ENCODE peak calls at places on chromosomes 6 and 20, in six cellular contexts. One of them, this sample, is unnamed.

GRCh38 chr20:404088-404487 is 4.0 kb upstream of the RBCK1 start:
- DNase-seq in HT-29: no peak
- DNase-seq in psoas muscle: no peak
- DNase-seq in Calu3: no peak
- DNase-seq in GM12865: no peak
- DNase-seq in HepG2: no peak
- DNase-seq in this sample: no peak

GRCh38 chr20:20076297-20077065 is 24.1 kb downstream of the CFAP61 start:
- DNase-seq in Calu3: no peak
- DNase-seq in HT-29: no peak
- DNase-seq in HepG2: no peak
- DNase-seq in psoas muscle: peak
- DNase-seq in GM12865: no peak
- DNase-seq in this sample: peak

GRCh38 chr6:2951723-2952122 is 19.6 kb downstream of the SERPINB6 start:
- DNase-seq in Calu3: no peak
- DNase-seq in HT-29: no peak
- DNase-seq in GM12865: no peak
- DNase-seq in psoas muscle: no peak
- DNase-seq in HepG2: no peak
- DNase-seq in this sample: no peak

GRCh38 chr6:148311849-148312669 is 30.6 kb upstream of the SASH1 start:
- DNase-seq in GM12865: no peak
- DNase-seq in HT-29: no peak
- DNase-seq in Calu3: no peak
- DNase-seq in HepG2: no peak
- DNase-seq in psoas muscle: no peak
- DNase-seq in this sample: no peak

GRCh38 chr20:45111285-45111684 is 3.7 kb downstream of the WFDC5 start:
- DNase-seq in GM12865: no peak
- DNase-seq in psoas muscle: no peak
- DNase-seq in Calu3: no peak
- DNase-seq in HepG2: no peak
- DNase-seq in HT-29: no peak
- DNase-seq in this sample: no peak

GRCh38 chr6:170114187-170114945 is 176.5 kb downstream of the DLL1 start:
- DNase-seq in HT-29: no peak
- DNase-seq in HepG2: no peak
- DNase-seq in psoas muscle: peak
- DNase-seq in GM12865: no peak
- DNase-seq in Calu3: no peak
- DNase-seq in this sample: no peak

GRCh38 chr6:69719602-69720193 is 77.1 kb downstream of the LMBRD1 start:
- DNase-seq in Calu3: peak
- DNase-seq in GM12865: peak
- DNase-seq in HepG2: peak
- DNase-seq in psoas muscle: no peak
- DNase-seq in HT-29: peak
- DNase-seq in this sample: no peak

GRCh38 chr6:31186052-31186734 is 15.7 kb upstream of the POU5F1 start:
- DNase-seq in HT-29: peak
- DNase-seq in Calu3: peak
- DNase-seq in GM12865: peak
- DNase-seq in psoas muscle: peak
- DNase-seq in HepG2: peak
- DNase-seq in this sample: no peak

GRCh38 chr6:34556031-34556471 is at the start of gene SPDEF:
- DNase-seq in HT-29: peak
- DNase-seq in GM12865: no peak
- DNase-seq in Calu3: peak
- DNase-seq in HepG2: peak
- DNase-seq in psoas muscle: no peak
- DNase-seq in this sample: no peak

GRCh38 chr6:38775870-38776269 is 60.8 kb downstream of the DNAH8 start:
- DNase-seq in psoas muscle: no peak
- DNase-seq in GM12865: peak
- DNase-seq in HepG2: no peak
- DNase-seq in HT-29: no peak
- DNase-seq in Calu3: no peak
- DNase-seq in this sample: no peak